ENCODE peak calls at places on chromosome 12, in five cellular contexts. One of them, this sample, is unnamed.
A peak's percentile ranks its signal among the peaks of the same experiment; 100 is the strongest.

GRCh38 chr12:54220092-54220557 is 31.3 kb upstream of the SMUG1 start:
- DNase-seq in breast epithelium: peak; percentile 40
- DNase-seq in heart left ventricle: no peak
- DNase-seq in ovary: peak; percentile 84
- DNase-seq in H1: no peak
- DNase-seq in this sample: peak; percentile 60

GRCh38 chr12:57627504-57628279 is 5.3 kb downstream of the B4GALNT1 start:
- DNase-seq in ovary: peak; percentile 20
- DNase-seq in heart left ventricle: peak; percentile 63
- DNase-seq in H1: no peak
- DNase-seq in breast epithelium: no peak
- DNase-seq in this sample: no peak

GRCh38 chr12:130031041-130031440 is 127.2 kb upstream of the TMEM132D start:
- DNase-seq in breast epithelium: no peak
- DNase-seq in H1: no peak
- DNase-seq in ovary: no peak
- DNase-seq in heart left ventricle: no peak
- DNase-seq in this sample: no peak

GRCh38 chr12:66662729-66663128 is 16.1 kb downstream of the GRIP1 start:
- DNase-seq in H1: no peak
- DNase-seq in heart left ventricle: no peak
- DNase-seq in ovary: no peak
- DNase-seq in breast epithelium: no peak
- DNase-seq in this sample: no peak

GRCh38 chr12:11397366-11397765 is 2.0 kb upstream of the PRB2 start:
- DNase-seq in heart left ventricle: no peak
- DNase-seq in breast epithelium: no peak
- DNase-seq in ovary: no peak
- DNase-seq in H1: no peak
- DNase-seq in this sample: no peak

GRCh38 chr12:85573635-85574214 is 262.5 kb downstream of the RASSF9 start:
- DNase-seq in heart left ventricle: peak; percentile 3
- DNase-seq in ovary: no peak
- DNase-seq in breast epithelium: no peak
- DNase-seq in H1: no peak
- DNase-seq in this sample: no peak

GRCh38 chr12:121600702-121601336 is 20.0 kb upstream of the KDM2B start:
- DNase-seq in ovary: no peak
- DNase-seq in heart left ventricle: no peak
- DNase-seq in H1: no peak
- DNase-seq in breast epithelium: no peak
- DNase-seq in this sample: no peak

GRCh38 chr12:6963016-6963731 is 7.3 kb downstream of the PHB2 start:
- DNase-seq in heart left ventricle: no peak
- DNase-seq in H1: no peak
- DNase-seq in ovary: peak; percentile 43
- DNase-seq in breast epithelium: peak; percentile 92
- DNase-seq in this sample: peak; percentile 57

GRCh38 chr12:11621797-11622423 is 27.6 kb upstream of the ETV6 start:
- DNase-seq in ovary: no peak
- DNase-seq in heart left ventricle: no peak
- DNase-seq in H1: no peak
- DNase-seq in breast epithelium: no peak
- DNase-seq in this sample: no peak

GRCh38 chr12:28035483-28035882 is 63.0 kb upstream of the PTHLH start:
- DNase-seq in breast epithelium: no peak
- DNase-seq in ovary: no peak
- DNase-seq in heart left ventricle: no peak
- DNase-seq in H1: no peak
- DNase-seq in this sample: no peak

GRCh38 chr12:618626-619025 is 44.6 kb downstream of the NINJ2 start:
- DNase-seq in breast epithelium: no peak
- DNase-seq in heart left ventricle: no peak
- DNase-seq in ovary: no peak
- DNase-seq in H1: no peak
- DNase-seq in this sample: no peak

GRCh38 chr12:56687225-56688128 is 607 bp downstream of the PTGES3 start:
- DNase-seq in H1: no peak
- DNase-seq in breast epithelium: peak; percentile 62
- DNase-seq in ovary: peak; percentile 63
- DNase-seq in heart left ventricle: peak; percentile 79
- DNase-seq in this sample: peak; percentile 79

GRCh38 chr12:116248433-116248832 is 29.1 kb downstream of the MED13L start:
- DNase-seq in heart left ventricle: no peak
- DNase-seq in ovary: no peak
- DNase-seq in breast epithelium: no peak
- DNase-seq in H1: no peak
- DNase-seq in this sample: no peak

GRCh38 chr12:31732926-31733548 is 4.2 kb upstream of the AMN1 start:
- DNase-seq in breast epithelium: peak; percentile 55
- DNase-seq in H1: no peak
- DNase-seq in ovary: no peak
- DNase-seq in heart left ventricle: no peak
- DNase-seq in this sample: no peak

GRCh38 chr12:3091030-3091304 is 13.8 kb downstream of the TSPAN9 start:
- DNase-seq in H1: no peak
- DNase-seq in heart left ventricle: no peak
- DNase-seq in breast epithelium: no peak
- DNase-seq in ovary: no peak
- DNase-seq in this sample: no peak

GRCh38 chr12:47801170-47801903 is 18.4 kb downstream of the HDAC7 start:
- DNase-seq in ovary: no peak
- DNase-seq in breast epithelium: no peak
- DNase-seq in H1: no peak
- DNase-seq in heart left ventricle: peak; percentile 73
- DNase-seq in this sample: no peak

GRCh38 chr12:92149563-92149962 is 3.9 kb upstream of the BTG1 start:
- DNase-seq in breast epithelium: no peak
- DNase-seq in ovary: no peak
- DNase-seq in heart left ventricle: no peak
- DNase-seq in H1: no peak
- DNase-seq in this sample: no peak

GRCh38 chr12:124609041-124609984 is 41.9 kb upstream of the NCOR2 start:
- DNase-seq in ovary: peak; percentile 85
- DNase-seq in H1: no peak
- DNase-seq in breast epithelium: peak; percentile 91
- DNase-seq in heart left ventricle: peak; percentile 92
- DNase-seq in this sample: peak; percentile 68

GRCh38 chr12:12376636-12377448 is 20.0 kb downstream of the BORCS5 start:
- DNase-seq in heart left ventricle: no peak
- DNase-seq in H1: no peak
- DNase-seq in ovary: no peak
- DNase-seq in breast epithelium: no peak
- DNase-seq in this sample: no peak

GRCh38 chr12:50690923-50691322 is 73.0 kb upstream of the ATF1 start:
- DNase-seq in ovary: no peak
- DNase-seq in H1: no peak
- DNase-seq in heart left ventricle: no peak
- DNase-seq in breast epithelium: peak; percentile 28
- DNase-seq in this sample: no peak

GRCh38 chr12:7374423-7375144 is 69.4 kb downstream of the CD163L1 start:
- DNase-seq in breast epithelium: no peak
- DNase-seq in H1: peak; percentile 38
- DNase-seq in heart left ventricle: peak; percentile 55
- DNase-seq in ovary: no peak
- DNase-seq in this sample: peak; percentile 81

GRCh38 chr12:57890191-57891120 is 43.9 kb upstream of the CTDSP2 start:
- DNase-seq in H1: no peak
- DNase-seq in heart left ventricle: no peak
- DNase-seq in breast epithelium: no peak
- DNase-seq in ovary: no peak
- DNase-seq in this sample: no peak

GRCh38 chr12:53982616-53983579 is 2.0 kb upstream of the HOXC10 start:
- DNase-seq in breast epithelium: no peak
- DNase-seq in ovary: no peak
- DNase-seq in H1: no peak
- DNase-seq in heart left ventricle: no peak
- DNase-seq in this sample: no peak

GRCh38 chr12:1205512-1206060 is 214.6 kb downstream of the ERC1 start:
- DNase-seq in breast epithelium: no peak
- DNase-seq in ovary: no peak
- DNase-seq in H1: no peak
- DNase-seq in heart left ventricle: no peak
- DNase-seq in this sample: no peak

GRCh38 chr12:30622509-30622908 is 73.2 kb downstream of the IPO8 start:
- DNase-seq in heart left ventricle: no peak
- DNase-seq in breast epithelium: no peak
- DNase-seq in H1: no peak
- DNase-seq in ovary: no peak
- DNase-seq in this sample: no peak

GRCh38 chr12:81176796-81177195 is 98.9 kb downstream of the ACSS3 start:
- DNase-seq in breast epithelium: no peak
- DNase-seq in ovary: no peak
- DNase-seq in heart left ventricle: no peak
- DNase-seq in H1: no peak
- DNase-seq in this sample: no peak

GRCh38 chr12:113234483-113234882 is 13.2 kb downstream of the TPCN1 start:
- DNase-seq in ovary: no peak
- DNase-seq in heart left ventricle: no peak
- DNase-seq in breast epithelium: no peak
- DNase-seq in H1: no peak
- DNase-seq in this sample: no peak
- H3K4me1 ChIP-seq in ovary: peaks cover 7% of the 10 kb centered on the region
- H3K4me1 ChIP-seq in heart left ventricle: peaks cover 17% of the 10 kb centered on the region
- H3K4me1 ChIP-seq in breast epithelium: peaks cover 8% of the 10 kb centered on the region
- H3K4me1 ChIP-seq in H1: peaks cover 9% of the 10 kb centered on the region
- H3K4me1 ChIP-seq in this sample: no peaks in the 10 kb centered on the region

GRCh38 chr12:132182206-132182710 is 38.0 kb downstream of the NOC4L start:
- DNase-seq in ovary: no peak
- DNase-seq in heart left ventricle: peak; percentile 58
- DNase-seq in breast epithelium: no peak
- DNase-seq in H1: no peak
- DNase-seq in this sample: no peak
- TF ChIP-seq POLR2A in ovary: no peak
- TF ChIP-seq POLR2A in heart left ventricle: no peak
- TF ChIP-seq POLR2A in breast epithelium: no peak
- TF ChIP-seq POLR2A in H1: no peak
- TF ChIP-seq POLR2A in this sample: no peak

DNA sequence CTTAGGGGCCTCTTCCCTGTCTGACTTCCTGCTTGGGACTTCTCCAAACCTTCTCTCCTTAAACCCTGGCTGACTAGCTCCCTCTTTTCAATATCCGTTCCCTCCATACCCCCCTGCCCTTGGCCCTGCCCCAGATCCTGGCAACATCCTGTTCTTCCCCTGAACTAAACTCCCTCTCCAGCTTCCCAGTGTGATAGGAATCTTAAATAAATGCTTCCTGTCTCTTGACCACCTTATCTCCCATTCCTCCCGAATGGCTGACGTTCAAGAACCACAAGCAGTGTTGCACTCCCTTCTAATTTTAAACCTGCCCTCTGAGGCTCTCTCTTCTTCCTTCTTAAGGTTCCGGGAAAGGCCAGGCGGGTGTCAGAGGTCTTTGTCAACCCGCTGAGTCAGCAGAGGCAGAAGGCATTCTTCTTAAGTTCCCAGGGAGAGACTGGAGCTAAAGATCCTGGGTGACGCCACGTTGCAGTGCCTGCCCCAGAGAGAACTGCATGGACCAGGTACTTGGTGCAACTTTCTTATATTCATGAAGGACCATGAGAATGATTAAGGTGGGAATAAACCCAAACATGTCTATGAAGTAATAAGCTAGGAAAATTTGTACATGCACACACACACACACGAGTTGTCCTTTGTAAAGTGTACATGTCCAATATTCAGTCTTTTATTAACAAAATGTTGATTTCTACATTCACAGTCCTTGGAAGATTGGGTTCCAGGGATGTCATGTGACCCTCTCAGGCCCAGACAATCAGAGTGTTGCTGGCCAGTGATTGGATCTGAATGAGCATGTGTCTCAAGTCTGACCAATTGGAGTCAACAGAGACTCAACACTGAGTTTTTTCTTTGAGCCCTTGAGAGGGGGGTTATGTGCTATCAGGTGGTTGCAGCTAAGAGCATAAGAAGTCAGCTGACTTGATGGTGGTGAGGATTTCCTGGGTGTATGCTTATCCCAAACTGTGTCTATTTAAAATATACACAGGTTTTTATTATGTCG is 420.2 kb upstream of the TBX3 start:
- DNase-seq in H1: no peak
- DNase-seq in ovary: no peak
- DNase-seq in heart left ventricle: peak; percentile 72
- DNase-seq in breast epithelium: no peak
- DNase-seq in this sample: no peak
- H3K4me1 ChIP-seq in H1: no peaks in the 10 kb centered on the region
- H3K4me1 ChIP-seq in ovary: no peaks in the 10 kb centered on the region
- H3K4me1 ChIP-seq in heart left ventricle: no peaks in the 10 kb centered on the region
- H3K4me1 ChIP-seq in breast epithelium: no peaks in the 10 kb centered on the region
- H3K4me1 ChIP-seq in this sample: no peaks in the 10 kb centered on the region

GRCh38 chr12:123390415-123391093 is 6.6 kb downstream of the KMT5A start:
- DNase-seq in H1: no peak
- DNase-seq in breast epithelium: no peak
- DNase-seq in heart left ventricle: no peak
- DNase-seq in ovary: no peak
- DNase-seq in this sample: no peak
- TF ChIP-seq POLR2A in H1: no peak
- TF ChIP-seq POLR2A in breast epithelium: no peak
- TF ChIP-seq POLR2A in heart left ventricle: no peak
- TF ChIP-seq POLR2A in ovary: no peak
- TF ChIP-seq POLR2A in this sample: no peak

DNA sequence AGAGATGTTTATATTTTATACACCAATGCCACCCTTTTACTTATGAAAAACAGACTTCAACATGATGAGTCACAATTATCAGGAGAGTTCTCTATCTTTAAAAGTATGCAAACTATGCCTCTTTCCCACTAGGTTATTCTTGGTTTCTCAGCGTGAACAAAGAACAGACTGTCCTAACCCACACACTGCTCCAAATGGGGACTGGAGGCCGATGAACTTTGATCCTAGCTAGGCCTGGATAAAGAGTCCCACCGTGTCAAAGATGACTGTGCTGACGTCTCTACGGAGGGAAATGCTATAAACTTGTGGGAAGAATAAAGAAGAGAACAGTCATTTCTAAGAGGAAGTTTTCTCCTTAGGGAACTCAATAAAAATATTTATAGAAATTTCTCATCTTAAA is 160.1 kb downstream of the EPS8 start:
- DNase-seq in heart left ventricle: no peak
- DNase-seq in ovary: peak; percentile 64
- DNase-seq in H1: no peak
- DNase-seq in breast epithelium: peak; percentile 39
- DNase-seq in this sample: no peak
- H3K4me1 ChIP-seq in heart left ventricle: peaks cover 7% of the 10 kb centered on the region
- H3K4me1 ChIP-seq in ovary: peaks cover 7% of the 10 kb centered on the region
- H3K4me1 ChIP-seq in H1: no peaks in the 10 kb centered on the region
- H3K4me1 ChIP-seq in breast epithelium: peaks cover 4% of the 10 kb centered on the region
- H3K4me1 ChIP-seq in this sample: no peaks in the 10 kb centered on the region